ENCODE peak calls at places on chromosome 13, in ten cellular contexts. One of them, this sample, is unnamed.

GRCh38 chr13:80047406-80047805 is 293.5 kb downstream of the SPRY2 start:
- DNase-seq in T-helper 9 cell: no peak
- DNase-seq in GM23248: peak; percentile 36
- DNase-seq in BE2C: no peak
- DNase-seq in KG1: no peak
- DNase-seq in activated CD4-positive, alpha-beta T cell treated with anti-CD3 and anti-CD28 coated beads, Interleukin-2, amount 10 ng/mL, durations not matched to agents 7 days and 5 days: no peak
- DNase-seq in posterior vena cava: no peak
- DNase-seq in amniotic stem cell: no peak
- DNase-seq in HTR-8/SVneo: no peak
- DNase-seq in activated naive CD8-positive, alpha-beta T cell treated with anti-CD3 and anti-CD28 coated beads for 36 hours: no peak
- DNase-seq in this sample: no peak

GRCh38 chr13:29497137-29497654 is 98.3 kb downstream of the SLC7A1 start:
- DNase-seq in T-helper 9 cell: no peak
- DNase-seq in GM23248: no peak
- DNase-seq in BE2C: no peak
- DNase-seq in KG1: no peak
- DNase-seq in activated CD4-positive, alpha-beta T cell treated with anti-CD3 and anti-CD28 coated beads, Interleukin-2, amount 10 ng/mL, durations not matched to agents 7 days and 5 days: no peak
- DNase-seq in posterior vena cava: no peak
- DNase-seq in amniotic stem cell: no peak
- DNase-seq in HTR-8/SVneo: no peak
- DNase-seq in activated naive CD8-positive, alpha-beta T cell treated with anti-CD3 and anti-CD28 coated beads for 36 hours: no peak
- DNase-seq in this sample: no peak

GRCh38 chr13:46211116-46211515 is 612 bp upstream of the LRRC63 start:
- DNase-seq in T-helper 9 cell: peak; percentile 16
- DNase-seq in GM23248: no peak
- DNase-seq in BE2C: no peak
- DNase-seq in KG1: peak; percentile 34
- DNase-seq in activated CD4-positive, alpha-beta T cell treated with anti-CD3 and anti-CD28 coated beads, Interleukin-2, amount 10 ng/mL, durations not matched to agents 7 days and 5 days: peak; percentile 68
- DNase-seq in posterior vena cava: no peak
- DNase-seq in amniotic stem cell: no peak
- DNase-seq in HTR-8/SVneo: no peak
- DNase-seq in activated naive CD8-positive, alpha-beta T cell treated with anti-CD3 and anti-CD28 coated beads for 36 hours: peak; percentile 21
- DNase-seq in this sample: no peak

GRCh38 chr13:105937451-105937850 is 598.0 kb downstream of the EFNB2 start:
- DNase-seq in T-helper 9 cell: no peak
- DNase-seq in GM23248: no peak
- DNase-seq in BE2C: peak; percentile 85
- DNase-seq in KG1: no peak
- DNase-seq in activated CD4-positive, alpha-beta T cell treated with anti-CD3 and anti-CD28 coated beads, Interleukin-2, amount 10 ng/mL, durations not matched to agents 7 days and 5 days: no peak
- DNase-seq in posterior vena cava: no peak
- DNase-seq in amniotic stem cell: no peak
- DNase-seq in HTR-8/SVneo: peak; percentile 44
- DNase-seq in activated naive CD8-positive, alpha-beta T cell treated with anti-CD3 and anti-CD28 coated beads for 36 hours: no peak
- DNase-seq in this sample: no peak

GRCh38 chr13:97434417-97435296 is 688 bp downstream of the RAP2A start:
- DNase-seq in T-helper 9 cell: peak; percentile 37
- DNase-seq in GM23248: peak; percentile 62
- DNase-seq in BE2C: peak; percentile 53
- DNase-seq in KG1: peak; percentile 19
- DNase-seq in activated CD4-positive, alpha-beta T cell treated with anti-CD3 and anti-CD28 coated beads, Interleukin-2, amount 10 ng/mL, durations not matched to agents 7 days and 5 days: peak; percentile 38
- DNase-seq in posterior vena cava: peak; percentile 83
- DNase-seq in amniotic stem cell: no peak
- DNase-seq in HTR-8/SVneo: no peak
- DNase-seq in activated naive CD8-positive, alpha-beta T cell treated with anti-CD3 and anti-CD28 coated beads for 36 hours: peak; percentile 43
- DNase-seq in this sample: no peak

GRCh38 chr13:113182046-113182445 is 23.6 kb downstream of the PROZ start:
- DNase-seq in T-helper 9 cell: no peak
- DNase-seq in GM23248: no peak
- DNase-seq in BE2C: no peak
- DNase-seq in KG1: no peak
- DNase-seq in activated CD4-positive, alpha-beta T cell treated with anti-CD3 and anti-CD28 coated beads, Interleukin-2, amount 10 ng/mL, durations not matched to agents 7 days and 5 days: no peak
- DNase-seq in posterior vena cava: no peak
- DNase-seq in amniotic stem cell: no peak
- DNase-seq in HTR-8/SVneo: no peak
- DNase-seq in activated naive CD8-positive, alpha-beta T cell treated with anti-CD3 and anti-CD28 coated beads for 36 hours: no peak
- DNase-seq in this sample: no peak

GRCh38 chr13:20408181-20408580 is 117.5 kb downstream of the CRYL1 start:
- DNase-seq in T-helper 9 cell: no peak
- DNase-seq in GM23248: no peak
- DNase-seq in BE2C: no peak
- DNase-seq in KG1: no peak
- DNase-seq in activated CD4-positive, alpha-beta T cell treated with anti-CD3 and anti-CD28 coated beads, Interleukin-2, amount 10 ng/mL, durations not matched to agents 7 days and 5 days: no peak
- DNase-seq in posterior vena cava: no peak
- DNase-seq in amniotic stem cell: no peak
- DNase-seq in HTR-8/SVneo: no peak
- DNase-seq in activated naive CD8-positive, alpha-beta T cell treated with anti-CD3 and anti-CD28 coated beads for 36 hours: no peak
- DNase-seq in this sample: no peak

GRCh38 chr13:83943530-83944279 is 61.4 kb upstream of the SLITRK1 start:
- DNase-seq in T-helper 9 cell: no peak
- DNase-seq in GM23248: no peak
- DNase-seq in BE2C: no peak
- DNase-seq in KG1: no peak
- DNase-seq in activated CD4-positive, alpha-beta T cell treated with anti-CD3 and anti-CD28 coated beads, Interleukin-2, amount 10 ng/mL, durations not matched to agents 7 days and 5 days: no peak
- DNase-seq in posterior vena cava: no peak
- DNase-seq in amniotic stem cell: no peak
- DNase-seq in HTR-8/SVneo: no peak
- DNase-seq in activated naive CD8-positive, alpha-beta T cell treated with anti-CD3 and anti-CD28 coated beads for 36 hours: no peak
- DNase-seq in this sample: no peak

GRCh38 chr13:99150575-99151370 is 49.9 kb upstream of the UBAC2 start:
- DNase-seq in T-helper 9 cell: no peak
- DNase-seq in GM23248: peak; percentile 88
- DNase-seq in BE2C: no peak
- DNase-seq in KG1: no peak
- DNase-seq in activated CD4-positive, alpha-beta T cell treated with anti-CD3 and anti-CD28 coated beads, Interleukin-2, amount 10 ng/mL, durations not matched to agents 7 days and 5 days: no peak
- DNase-seq in posterior vena cava: no peak
- DNase-seq in amniotic stem cell: peak; percentile 5
- DNase-seq in HTR-8/SVneo: peak; percentile 53
- DNase-seq in activated naive CD8-positive, alpha-beta T cell treated with anti-CD3 and anti-CD28 coated beads for 36 hours: no peak
- DNase-seq in this sample: peak; percentile 44

GRCh38 chr13:44932850-44933251 is 56.4 kb downstream of the NUFIP1 start:
- DNase-seq in T-helper 9 cell: no peak
- DNase-seq in GM23248: peak; percentile 75
- DNase-seq in BE2C: no peak
- DNase-seq in KG1: no peak
- DNase-seq in activated CD4-positive, alpha-beta T cell treated with anti-CD3 and anti-CD28 coated beads, Interleukin-2, amount 10 ng/mL, durations not matched to agents 7 days and 5 days: no peak
- DNase-seq in posterior vena cava: no peak
- DNase-seq in amniotic stem cell: no peak
- DNase-seq in HTR-8/SVneo: no peak
- DNase-seq in activated naive CD8-positive, alpha-beta T cell treated with anti-CD3 and anti-CD28 coated beads for 36 hours: no peak
- DNase-seq in this sample: no peak

GRCh38 chr13:25136872-25137623 is 35.0 kb downstream of the AMER2 start:
- DNase-seq in T-helper 9 cell: no peak
- DNase-seq in GM23248: no peak
- DNase-seq in BE2C: no peak
- DNase-seq in KG1: no peak
- DNase-seq in activated CD4-positive, alpha-beta T cell treated with anti-CD3 and anti-CD28 coated beads, Interleukin-2, amount 10 ng/mL, durations not matched to agents 7 days and 5 days: no peak
- DNase-seq in posterior vena cava: no peak
- DNase-seq in amniotic stem cell: no peak
- DNase-seq in HTR-8/SVneo: no peak
- DNase-seq in activated naive CD8-positive, alpha-beta T cell treated with anti-CD3 and anti-CD28 coated beads for 36 hours: no peak
- DNase-seq in this sample: no peak

GRCh38 chr13:46676378-46676725 is 120.6 kb downstream of the ESD start:
- DNase-seq in T-helper 9 cell: no peak
- DNase-seq in GM23248: no peak
- DNase-seq in BE2C: no peak
- DNase-seq in KG1: no peak
- DNase-seq in activated CD4-positive, alpha-beta T cell treated with anti-CD3 and anti-CD28 coated beads, Interleukin-2, amount 10 ng/mL, durations not matched to agents 7 days and 5 days: no peak
- DNase-seq in posterior vena cava: no peak
- DNase-seq in amniotic stem cell: no peak
- DNase-seq in HTR-8/SVneo: no peak
- DNase-seq in activated naive CD8-positive, alpha-beta T cell treated with anti-CD3 and anti-CD28 coated beads for 36 hours: no peak
- DNase-seq in this sample: no peak

GRCh38 chr13:111460548-111461444 is 140.4 kb downstream of the TEX29 start:
- DNase-seq in T-helper 9 cell: no peak
- DNase-seq in GM23248: peak; percentile 78
- DNase-seq in BE2C: no peak
- DNase-seq in KG1: no peak
- DNase-seq in activated CD4-positive, alpha-beta T cell treated with anti-CD3 and anti-CD28 coated beads, Interleukin-2, amount 10 ng/mL, durations not matched to agents 7 days and 5 days: no peak
- DNase-seq in posterior vena cava: peak; percentile 77
- DNase-seq in amniotic stem cell: peak; percentile 27
- DNase-seq in HTR-8/SVneo: peak; percentile 23
- DNase-seq in activated naive CD8-positive, alpha-beta T cell treated with anti-CD3 and anti-CD28 coated beads for 36 hours: no peak
- DNase-seq in this sample: no peak

GRCh38 chr13:97076898-97077297 is 82.6 kb upstream of the OXGR1 start:
- DNase-seq in T-helper 9 cell: no peak
- DNase-seq in GM23248: no peak
- DNase-seq in BE2C: no peak
- DNase-seq in KG1: no peak
- DNase-seq in activated CD4-positive, alpha-beta T cell treated with anti-CD3 and anti-CD28 coated beads, Interleukin-2, amount 10 ng/mL, durations not matched to agents 7 days and 5 days: no peak
- DNase-seq in posterior vena cava: no peak
- DNase-seq in amniotic stem cell: no peak
- DNase-seq in HTR-8/SVneo: no peak
- DNase-seq in activated naive CD8-positive, alpha-beta T cell treated with anti-CD3 and anti-CD28 coated beads for 36 hours: no peak
- DNase-seq in this sample: no peak

GRCh38 chr13:109389456-109389855 is 396.9 kb downstream of the IRS2 start:
- DNase-seq in T-helper 9 cell: no peak
- DNase-seq in GM23248: peak; percentile 77
- DNase-seq in BE2C: no peak
- DNase-seq in KG1: no peak
- DNase-seq in activated CD4-positive, alpha-beta T cell treated with anti-CD3 and anti-CD28 coated beads, Interleukin-2, amount 10 ng/mL, durations not matched to agents 7 days and 5 days: no peak
- DNase-seq in posterior vena cava: no peak
- DNase-seq in amniotic stem cell: no peak
- DNase-seq in HTR-8/SVneo: no peak
- DNase-seq in activated naive CD8-positive, alpha-beta T cell treated with anti-CD3 and anti-CD28 coated beads for 36 hours: no peak
- DNase-seq in this sample: no peak

GRCh38 chr13:99979453-99980200 is 2.0 kb upstream of the ZIC2 start:
- DNase-seq in T-helper 9 cell: no peak
- DNase-seq in GM23248: peak; percentile 29
- DNase-seq in BE2C: no peak
- DNase-seq in KG1: no peak
- DNase-seq in activated CD4-positive, alpha-beta T cell treated with anti-CD3 and anti-CD28 coated beads, Interleukin-2, amount 10 ng/mL, durations not matched to agents 7 days and 5 days: no peak
- DNase-seq in posterior vena cava: no peak
- DNase-seq in amniotic stem cell: no peak
- DNase-seq in HTR-8/SVneo: no peak
- DNase-seq in activated naive CD8-positive, alpha-beta T cell treated with anti-CD3 and anti-CD28 coated beads for 36 hours: no peak
- DNase-seq in this sample: no peak

GRCh38 chr13:113759525-113760137 is 605 bp downstream of the TMEM255B start:
- DNase-seq in T-helper 9 cell: no peak
- DNase-seq in GM23248: peak; percentile 45
- DNase-seq in BE2C: no peak
- DNase-seq in KG1: no peak
- DNase-seq in activated CD4-positive, alpha-beta T cell treated with anti-CD3 and anti-CD28 coated beads, Interleukin-2, amount 10 ng/mL, durations not matched to agents 7 days and 5 days: no peak
- DNase-seq in posterior vena cava: peak; percentile 78
- DNase-seq in amniotic stem cell: no peak
- DNase-seq in HTR-8/SVneo: peak; percentile 22
- DNase-seq in activated naive CD8-positive, alpha-beta T cell treated with anti-CD3 and anti-CD28 coated beads for 36 hours: no peak
- DNase-seq in this sample: no peak

GRCh38 chr13:72180253-72180952 is 313.4 kb upstream of the DACH1 start:
- DNase-seq in T-helper 9 cell: no peak
- DNase-seq in GM23248: no peak
- DNase-seq in BE2C: no peak
- DNase-seq in KG1: no peak
- DNase-seq in activated CD4-positive, alpha-beta T cell treated with anti-CD3 and anti-CD28 coated beads, Interleukin-2, amount 10 ng/mL, durations not matched to agents 7 days and 5 days: no peak
- DNase-seq in posterior vena cava: no peak
- DNase-seq in amniotic stem cell: no peak
- DNase-seq in HTR-8/SVneo: no peak
- DNase-seq in activated naive CD8-positive, alpha-beta T cell treated with anti-CD3 and anti-CD28 coated beads for 36 hours: no peak
- DNase-seq in this sample: peak; percentile 5

GRCh38 chr13:108225440-108225839 is 7.2 kb downstream of the ABHD13 start:
- DNase-seq in T-helper 9 cell: no peak
- DNase-seq in GM23248: no peak
- DNase-seq in BE2C: no peak
- DNase-seq in KG1: no peak
- DNase-seq in activated CD4-positive, alpha-beta T cell treated with anti-CD3 and anti-CD28 coated beads, Interleukin-2, amount 10 ng/mL, durations not matched to agents 7 days and 5 days: peak; percentile 20
- DNase-seq in posterior vena cava: no peak
- DNase-seq in amniotic stem cell: no peak
- DNase-seq in HTR-8/SVneo: no peak
- DNase-seq in activated naive CD8-positive, alpha-beta T cell treated with anti-CD3 and anti-CD28 coated beads for 36 hours: no peak
- DNase-seq in this sample: no peak

GRCh38 chr13:21074601-21075302 is 13.4 kb upstream of the LATS2 start:
- DNase-seq in T-helper 9 cell: no peak
- DNase-seq in GM23248: peak; percentile 67
- DNase-seq in BE2C: no peak
- DNase-seq in KG1: peak; percentile 89
- DNase-seq in activated CD4-positive, alpha-beta T cell treated with anti-CD3 and anti-CD28 coated beads, Interleukin-2, amount 10 ng/mL, durations not matched to agents 7 days and 5 days: peak; percentile 54
- DNase-seq in posterior vena cava: no peak
- DNase-seq in amniotic stem cell: no peak
- DNase-seq in HTR-8/SVneo: no peak
- DNase-seq in activated naive CD8-positive, alpha-beta T cell treated with anti-CD3 and anti-CD28 coated beads for 36 hours: peak; percentile 41
- DNase-seq in this sample: no peak

GRCh38 chr13:114054830-114055439 is 77.5 kb downstream of the RASA3 start:
- DNase-seq in T-helper 9 cell: no peak
- DNase-seq in GM23248: no peak
- DNase-seq in BE2C: no peak
- DNase-seq in KG1: no peak
- DNase-seq in activated CD4-positive, alpha-beta T cell treated with anti-CD3 and anti-CD28 coated beads, Interleukin-2, amount 10 ng/mL, durations not matched to agents 7 days and 5 days: no peak
- DNase-seq in posterior vena cava: no peak
- DNase-seq in amniotic stem cell: no peak
- DNase-seq in HTR-8/SVneo: no peak
- DNase-seq in activated naive CD8-positive, alpha-beta T cell treated with anti-CD3 and anti-CD28 coated beads for 36 hours: no peak
- DNase-seq in this sample: no peak

GRCh38 chr13:34277971-34278370 is 460.0 kb downstream of the RFC3 start:
- DNase-seq in T-helper 9 cell: no peak
- DNase-seq in GM23248: no peak
- DNase-seq in BE2C: no peak
- DNase-seq in KG1: peak; percentile 8
- DNase-seq in activated CD4-positive, alpha-beta T cell treated with anti-CD3 and anti-CD28 coated beads, Interleukin-2, amount 10 ng/mL, durations not matched to agents 7 days and 5 days: no peak
- DNase-seq in posterior vena cava: no peak
- DNase-seq in amniotic stem cell: no peak
- DNase-seq in HTR-8/SVneo: no peak
- DNase-seq in activated naive CD8-positive, alpha-beta T cell treated with anti-CD3 and anti-CD28 coated beads for 36 hours: no peak
- DNase-seq in this sample: no peak

GRCh38 chr13:109157275-109157674 is 527.9 kb downstream of the MYO16 start:
- DNase-seq in T-helper 9 cell: no peak
- DNase-seq in GM23248: no peak
- DNase-seq in BE2C: no peak
- DNase-seq in KG1: no peak
- DNase-seq in activated CD4-positive, alpha-beta T cell treated with anti-CD3 and anti-CD28 coated beads, Interleukin-2, amount 10 ng/mL, durations not matched to agents 7 days and 5 days: no peak
- DNase-seq in posterior vena cava: no peak
- DNase-seq in amniotic stem cell: no peak
- DNase-seq in HTR-8/SVneo: no peak
- DNase-seq in activated naive CD8-positive, alpha-beta T cell treated with anti-CD3 and anti-CD28 coated beads for 36 hours: no peak
- DNase-seq in this sample: no peak

GRCh38 chr13:44974056-44974798 is 15.0 kb downstream of the NUFIP1 start:
- DNase-seq in T-helper 9 cell: no peak
- DNase-seq in GM23248: peak; percentile 46
- DNase-seq in BE2C: no peak
- DNase-seq in KG1: no peak
- DNase-seq in activated CD4-positive, alpha-beta T cell treated with anti-CD3 and anti-CD28 coated beads, Interleukin-2, amount 10 ng/mL, durations not matched to agents 7 days and 5 days: no peak
- DNase-seq in posterior vena cava: no peak
- DNase-seq in amniotic stem cell: no peak
- DNase-seq in HTR-8/SVneo: no peak
- DNase-seq in activated naive CD8-positive, alpha-beta T cell treated with anti-CD3 and anti-CD28 coated beads for 36 hours: no peak
- DNase-seq in this sample: no peak

GRCh38 chr13:100803091-100803490 is 128.5 kb upstream of the TMTC4 start:
- DNase-seq in T-helper 9 cell: no peak
- DNase-seq in GM23248: no peak
- DNase-seq in BE2C: no peak
- DNase-seq in KG1: no peak
- DNase-seq in activated CD4-positive, alpha-beta T cell treated with anti-CD3 and anti-CD28 coated beads, Interleukin-2, amount 10 ng/mL, durations not matched to agents 7 days and 5 days: no peak
- DNase-seq in posterior vena cava: no peak
- DNase-seq in amniotic stem cell: no peak
- DNase-seq in HTR-8/SVneo: no peak
- DNase-seq in activated naive CD8-positive, alpha-beta T cell treated with anti-CD3 and anti-CD28 coated beads for 36 hours: no peak
- DNase-seq in this sample: no peak

GRCh38 chr13:110593430-110594130 is 21.8 kb upstream of the NAXD start:
- DNase-seq in T-helper 9 cell: no peak
- DNase-seq in GM23248: peak; percentile 71
- DNase-seq in BE2C: peak; percentile 36
- DNase-seq in KG1: peak; percentile 29
- DNase-seq in activated CD4-positive, alpha-beta T cell treated with anti-CD3 and anti-CD28 coated beads, Interleukin-2, amount 10 ng/mL, durations not matched to agents 7 days and 5 days: peak; percentile 33
- DNase-seq in posterior vena cava: no peak
- DNase-seq in amniotic stem cell: no peak
- DNase-seq in HTR-8/SVneo: peak; percentile 48
- DNase-seq in activated naive CD8-positive, alpha-beta T cell treated with anti-CD3 and anti-CD28 coated beads for 36 hours: no peak
- DNase-seq in this sample: no peak

GRCh38 chr13:21297452-21297851 is 121.0 kb downstream of the MRPL57 start:
- DNase-seq in T-helper 9 cell: no peak
- DNase-seq in GM23248: peak; percentile 31
- DNase-seq in BE2C: no peak
- DNase-seq in KG1: peak; percentile 53
- DNase-seq in activated CD4-positive, alpha-beta T cell treated with anti-CD3 and anti-CD28 coated beads, Interleukin-2, amount 10 ng/mL, durations not matched to agents 7 days and 5 days: no peak
- DNase-seq in posterior vena cava: no peak
- DNase-seq in amniotic stem cell: no peak
- DNase-seq in HTR-8/SVneo: no peak
- DNase-seq in activated naive CD8-positive, alpha-beta T cell treated with anti-CD3 and anti-CD28 coated beads for 36 hours: no peak
- DNase-seq in this sample: no peak

GRCh38 chr13:103973740-103974139 is 907.5 kb upstream of the SLC10A2 start:
- DNase-seq in T-helper 9 cell: no peak
- DNase-seq in GM23248: no peak
- DNase-seq in BE2C: no peak
- DNase-seq in KG1: no peak
- DNase-seq in activated CD4-positive, alpha-beta T cell treated with anti-CD3 and anti-CD28 coated beads, Interleukin-2, amount 10 ng/mL, durations not matched to agents 7 days and 5 days: no peak
- DNase-seq in posterior vena cava: no peak
- DNase-seq in amniotic stem cell: no peak
- DNase-seq in HTR-8/SVneo: no peak
- DNase-seq in activated naive CD8-positive, alpha-beta T cell treated with anti-CD3 and anti-CD28 coated beads for 36 hours: no peak
- DNase-seq in this sample: no peak

This sample was measured in HS-5.